ENCODE peak calls at places on chromosome 10, in eight cellular contexts. X is heart left ventricle; N is bronchial epithelial cell; G is CD8-positive, alpha-beta T cell; E is CD4-positive, CD25-positive, alpha-beta regulatory T cell; L is left ventricle myocardium inferior; I is ovary; R is fibroblast of mammary gland. Y is an unnamed sample.

GRCh38 chr10:1323951-1324350 is 267.8 kb downstream of the WDR37 start:
- DNase-seq in E (no peak), N (no peak), R (no peak), L (no peak), X (no peak), G (no peak), I (no peak), Y (no peak)

GRCh38 chr10:30114871-30115270 is 55.5 kb upstream of the JCAD start:
- DNase-seq in G (no peak), N (peak), L (no peak), E (no peak), X (no peak), R (peak), I (peak), Y (no peak)

GRCh38 chr10:43653746-43654145 is 5.1 kb upstream of the ZNF32 start:
- DNase-seq in N (no peak), L (no peak), X (no peak), G (no peak), R (peak), E (no peak), I (no peak), Y (no peak)

GRCh38 chr10:132604686-132605085 is 67.1 kb downstream of the INPP5A start:
- DNase-seq in I (no peak), N (no peak), E (no peak), X (no peak), G (no peak), L (no peak), R (no peak), Y (no peak)

GRCh38 chr10:48607356-48608278 is 2.7 kb upstream of the ARHGAP22 start:
- DNase-seq in R (no peak), X (no peak), G (no peak), E (no peak), L (no peak), N (no peak), I (no peak), Y (no peak)

GRCh38 chr10:13848530-13849425 is 262.0 kb downstream of the PRPF18 start:
- DNase-seq in R (no peak), L (no peak), E (no peak), X (no peak), I (no peak), N (no peak), G (no peak), Y (no peak)

GRCh38 chr10:77104459-77104980 is 533.1 kb downstream of the KCNMA1 start:
- DNase-seq in I (peak), E (no peak), G (no peak), R (peak), N (peak), L (peak), X (peak), Y (peak)

GRCh38 chr10:26621889-26622681 is 75.4 kb upstream of the PDSS1 start:
- DNase-seq in G (no peak), I (no peak), R (peak), X (no peak), E (no peak), N (peak), L (peak), Y (peak)

GRCh38 chr10:2263556-2263955 is 526.2 kb upstream of the ADARB2 start:
- DNase-seq in E (no peak), L (no peak), R (no peak), N (no peak), I (no peak), G (no peak), X (no peak), Y (no peak)

GRCh38 chr10:1171586-1171985 is 115.4 kb downstream of the WDR37 start:
- DNase-seq in I (no peak), L (no peak), G (no peak), X (no peak), E (no peak), R (no peak), N (no peak), Y (no peak)

GRCh38 chr10:129131439-129132122 is 335.5 kb upstream of the MGMT start:
- DNase-seq in X (no peak), I (no peak), N (no peak), R (peak), L (no peak), E (no peak), G (no peak), Y (no peak)

GRCh38 chr10:30186371-30186875 is 127.0 kb upstream of the JCAD start:
- DNase-seq in X (peak), I (no peak), G (no peak), E (no peak), L (no peak), N (no peak), R (peak), Y (no peak)

GRCh38 chr10:123361832-123362231 is 207.6 kb downstream of the BUB3 start:
- DNase-seq in I (no peak), R (no peak), X (no peak), L (no peak), G (no peak), N (no peak), E (no peak), Y (no peak)

GRCh38 chr10:98340946-98341345 is 73.0 kb upstream of the LOXL4 start:
- DNase-seq in X (no peak), N (peak), R (peak), G (no peak), E (no peak), I (no peak), L (peak), Y (peak)

GRCh38 chr10:72250666-72251065 is 23.1 kb upstream of the DDIT4 start:
- DNase-seq in X (peak), R (peak), E (no peak), L (peak), I (peak), G (no peak), N (peak), Y (peak)

GRCh38 chr10:29501692-29502091 is 133.1 kb downstream of the SVIL start:
- DNase-seq in R (peak), L (no peak), X (no peak), G (no peak), I (no peak), N (peak), E (no peak), Y (no peak)

GRCh38 chr10:54469587-54470323 is 331.3 kb downstream of the PCDH15 start:
- DNase-seq in E (no peak), X (no peak), L (no peak), N (no peak), I (no peak), G (no peak), R (no peak), Y (no peak)

GRCh38 chr10:119111968-119112515 is 8.1 kb downstream of the DENND10 start:
- DNase-seq in L (no peak), I (no peak), E (no peak), G (no peak), N (no peak), X (no peak), R (peak), Y (no peak)

GRCh38 chr10:127091354-127091753 is 105.0 kb downstream of the INSYN2A start:
- DNase-seq in I (no peak), L (no peak), E (no peak), N (no peak), R (no peak), X (no peak), G (no peak), Y (no peak)

GRCh38 chr10:71396084-71396713 is 521 bp upstream of the CDH23 start:
- DNase-seq in R (no peak), N (no peak), G (no peak), E (peak), L (peak), I (peak), X (peak), Y (peak)

GRCh38 chr10:21047096-21047495 is 150.0 kb upstream of the NEBL start:
- DNase-seq in G (no peak), R (peak), N (peak), E (no peak), X (no peak), L (no peak), I (no peak), Y (no peak)

GRCh38 chr10:24894309-24894708 is 58.1 kb downstream of the PRTFDC1 start:
- DNase-seq in R (peak), X (no peak), N (no peak), G (no peak), L (no peak), E (no peak), I (no peak), Y (no peak)

GRCh38 chr10:122082616-122083477 is 93.9 kb downstream of the TACC2 start:
- DNase-seq in X (no peak), G (no peak), R (no peak), N (no peak), I (peak), E (no peak), L (no peak), Y (no peak)

GRCh38 chr10:15035385-15036301 is 8.1 kb upstream of the OLAH start:
- DNase-seq in I (no peak), L (peak), E (no peak), G (no peak), X (peak), R (peak), N (no peak), Y (no peak)

GRCh38 chr10:3210251-3210650 is 37.7 kb upstream of the PITRM1 start:
- DNase-seq in R (no peak), L (no peak), E (no peak), G (no peak), I (no peak), N (no peak), X (no peak), Y (no peak)

GRCh38 chr10:111113961-111114830 is 37.4 kb downstream of the ADRA2A start:
- DNase-seq in G (no peak), X (no peak), N (no peak), E (no peak), I (no peak), L (no peak), R (peak), Y (peak)

GRCh38 chr10:43123361-43124093 is 14.7 kb upstream of the CSGALNACT2 start:
- DNase-seq in L (no peak), R (no peak), X (no peak), N (no peak), E (no peak), I (no peak), G (no peak), Y (no peak)

GRCh38 chr10:94680544-94680943 is 3.0 kb upstream of the CYP2C18 start:
- DNase-seq in G (no peak), I (no peak), X (no peak), N (peak), R (peak), L (no peak), E (no peak), Y (no peak)

GRCh38 chr10:27692663-27693062 is 53.0 kb downstream of the MKX start:
- DNase-seq in G (no peak), I (no peak), X (no peak), N (no peak), L (no peak), R (no peak), E (no peak), Y (no peak)

GRCh38 chr10:60289800-60290199 is 99.9 kb downstream of the ANK3 start:
- DNase-seq in G (no peak), E (no peak), I (no peak), N (no peak), R (no peak), X (no peak), L (no peak), Y (no peak)

GRCh38 chr10:14396441-14397048 is 65.8 kb upstream of the FRMD4A start:
- DNase-seq in X (no peak), N (no peak), I (no peak), L (no peak), G (no peak), E (no peak), R (peak), Y (no peak)

GRCh38 chr10:331186-331585 is 195.9 kb downstream of the ZMYND11 start:
- DNase-seq in R (no peak), X (no peak), G (no peak), N (no peak), L (no peak), E (no peak), I (no peak), Y (no peak)

GRCh38 chr10:119216137-119216536 is 8.8 kb downstream of the GRK5 start:
- DNase-seq in R (no peak), X (no peak), N (no peak), I (no peak), L (no peak), E (no peak), G (no peak), Y (no peak)

DNA sequence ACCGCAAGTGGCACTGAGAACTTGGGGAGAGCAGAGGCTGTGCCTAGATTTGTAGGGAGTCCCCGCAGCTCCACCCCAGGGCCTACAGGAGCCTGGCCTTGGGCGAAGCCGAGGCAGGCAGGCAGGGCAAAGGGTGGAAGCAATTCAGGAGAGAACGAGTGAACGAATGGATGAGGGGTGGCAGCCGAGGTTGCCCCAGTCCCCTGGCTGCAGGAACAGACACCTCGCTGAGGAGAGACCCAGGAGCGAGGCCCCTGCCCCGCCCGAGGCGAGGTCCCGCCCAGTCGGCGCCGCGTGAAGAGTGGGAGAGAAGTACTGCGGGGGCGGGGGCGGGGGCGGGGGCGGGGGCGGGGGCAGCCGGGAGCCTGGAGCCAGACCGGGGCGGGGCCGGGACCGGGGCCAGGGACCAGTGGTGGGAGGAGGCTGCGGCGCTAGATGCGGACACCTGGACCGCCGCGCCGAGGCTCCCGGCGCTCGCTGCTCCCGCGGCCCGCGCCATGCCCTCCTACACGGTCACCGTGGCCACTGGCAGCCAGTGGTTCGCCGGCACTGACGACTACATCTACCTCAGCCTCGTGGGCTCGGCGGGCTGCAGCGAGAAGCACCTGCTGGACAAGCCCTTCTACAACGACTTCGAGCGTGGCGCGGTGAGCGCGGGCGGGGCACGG is at the start of gene ALOX5:
- DNase-seq in G (no peak), N (no peak), X (peak), E (no peak), I (peak), R (no peak), L (peak), Y (peak)
- H3K4me3 ChIP-seq in G (peak), N (peak), X (peak), E (no peak), I (peak), R (no peak), L (peak), Y (peak)

DNA sequence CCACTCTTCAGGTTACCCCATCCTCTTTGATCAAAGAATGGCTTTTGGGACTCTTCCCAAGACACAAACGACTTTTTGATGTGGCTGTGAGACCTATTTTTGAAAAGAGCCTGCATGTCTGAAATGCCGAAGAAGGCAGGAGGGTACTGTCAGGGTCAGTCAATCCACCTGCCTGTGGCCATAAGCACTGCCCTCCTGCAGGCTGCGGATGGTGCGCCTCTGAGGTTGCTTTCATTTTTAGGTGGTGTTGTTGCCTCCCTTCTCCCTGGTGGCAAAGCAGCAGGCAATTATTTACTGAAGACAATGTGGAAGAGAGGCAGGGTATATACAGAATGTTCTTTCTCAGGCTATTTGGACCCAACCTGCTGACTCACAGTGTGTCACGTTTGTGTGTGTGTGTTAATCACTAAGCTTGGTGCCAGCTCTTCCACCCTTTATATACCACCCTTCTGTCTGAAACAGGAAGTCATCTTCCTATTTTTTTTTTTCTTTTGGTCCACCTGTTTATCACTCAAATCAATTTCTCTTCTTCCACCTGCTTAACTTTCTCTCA is 1421.2 kb upstream of the CELF2 start:
- DNase-seq in L (no peak), I (no peak), R (peak), X (no peak), E (no peak), G (no peak), N (peak), Y (no peak)
- H3K4me3 ChIP-seq in L (no peak), I (no peak), R (no peak), X (no peak), E (no peak), G (no peak), N (no peak), Y (no peak)

GRCh38 chr10:44959243-44960097 is at the start of gene RASSF4:
- DNase-seq in L (peak), I (peak), R (peak), G (peak), E (peak), N (peak), X (peak), Y (peak)

GRCh38 chr10:44960482-44961230 is 1.1 kb downstream of the RASSF4 start:
- DNase-seq in N (no peak), I (no peak), X (no peak), L (no peak), R (no peak), E (no peak), G (no peak), Y (no peak)

GRCh38 chr10:44960098-44960480 is 487 bp downstream of the RASSF4 start:
- DNase-seq in E (no peak), N (no peak), G (no peak), X (no peak), L (no peak), R (no peak), I (no peak), Y (no peak)

GRCh38 chr10:44961931-44962750 is 2.5 kb downstream of the RASSF4 start:
- DNase-seq in G (no peak), L (no peak), E (no peak), X (no peak), I (no peak), N (no peak), R (no peak), Y (no peak)

GRCh38 chr10:44961231-44961571 is 1.6 kb downstream of the RASSF4 start:
- DNase-seq in I (no peak), L (no peak), N (no peak), G (no peak), R (no peak), E (no peak), X (no peak), Y (no peak)
- H3K4me3 ChIP-seq in I (no peak), L (peak), N (no peak), G (no peak), R (no peak), E (no peak), X (peak), Y (peak)

GRCh38 chr10:112812571-112812970 is 137.5 kb upstream of the TCF7L2 start:
- DNase-seq in X (no peak), G (no peak), I (no peak), E (no peak), R (no peak), N (no peak), L (no peak), Y (no peak)
- H3K4me3 ChIP-seq in X (no peak), G (no peak), I (no peak), E (no peak), R (no peak), N (no peak), L (no peak), Y (no peak)

GRCh38 chr10:74967850-74968620 is 141.6 kb downstream of the KAT6B start:
- DNase-seq in I (no peak), G (no peak), E (peak), L (no peak), R (no peak), N (peak), X (no peak), Y (no peak)
- H3K4me3 ChIP-seq in I (no peak), G (peak), E (peak), L (no peak), R (no peak), N (no peak), X (no peak), Y (no peak)

GRCh38 chr10:22681301-22681700 is 33.1 kb downstream of the PIP4K2A start:
- DNase-seq in I (no peak), G (no peak), R (no peak), N (no peak), X (no peak), E (no peak), L (no peak), Y (no peak)
- H3K4me3 ChIP-seq in I (no peak), G (no peak), R (no peak), N (no peak), X (no peak), E (peak), L (no peak), Y (no peak)

GRCh38 chr10:88582806-88583583 is at the start of gene RNLS:
- DNase-seq in R (peak), E (peak), G (peak), I (peak), L (peak), N (peak), X (peak), Y (peak)

GRCh38 chr10:88583584-88583957 is 453 bp upstream of the RNLS start:
- DNase-seq in L (no peak), G (no peak), N (no peak), I (no peak), E (no peak), R (no peak), X (no peak), Y (no peak)

GRCh38 chr10:88586462-88586861 is at the start of gene LIPJ:
- DNase-seq in N (no peak), I (no peak), G (no peak), X (no peak), R (no peak), L (no peak), E (no peak), Y (no peak)

DNA sequence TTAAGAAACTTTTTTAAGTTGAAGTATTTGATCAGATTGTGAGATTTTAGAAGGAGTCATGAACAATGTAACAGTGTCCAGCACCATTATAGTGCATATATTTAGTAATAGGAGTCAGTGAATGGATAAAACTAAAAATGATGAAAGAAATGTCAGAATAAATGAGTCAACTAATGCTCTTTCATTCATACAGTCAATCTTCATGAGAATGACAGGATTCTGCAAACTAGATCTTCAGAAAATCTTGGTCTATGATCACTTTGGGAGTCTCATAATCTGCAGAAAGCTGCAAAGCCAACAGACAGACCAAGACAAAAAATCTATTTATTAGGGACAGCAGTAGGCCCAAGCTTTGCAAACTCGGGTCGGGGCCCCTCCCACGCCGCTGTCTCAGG is 710 bp downstream of the RNLS start:
- DNase-seq in G (no peak), E (peak), N (no peak), R (no peak), L (no peak), X (no peak), I (no peak), Y (no peak)
- H3K4me3 ChIP-seq in G (peak), E (peak), N (peak), R (peak), L (peak), X (peak), I (peak), Y (peak)

GRCh38 chr10:106082865-106083264 is 1081.6 kb downstream of the SORCS1 start:
- DNase-seq in R (peak), L (no peak), X (no peak), I (no peak), E (no peak), G (no peak), N (peak), Y (no peak)
- H3K4me3 ChIP-seq in R (no peak), L (no peak), X (no peak), I (no peak), E (no peak), G (no peak), N (no peak), Y (no peak)

GRCh38 chr10:104232613-104233102 is 494 bp upstream of the CFAP43 start:
- DNase-seq in E (no peak), L (no peak), N (no peak), G (no peak), R (no peak), I (no peak), X (no peak), Y (no peak)
- H3K4me3 ChIP-seq in E (peak), L (peak), N (peak), G (peak), R (peak), I (peak), X (peak), Y (peak)

GRCh38 chr10:73838008-73838567 is 26.7 kb upstream of the NDST2 start:
- DNase-seq in E (no peak), L (no peak), I (no peak), N (no peak), R (no peak), X (no peak), G (no peak), Y (no peak)
- H3K4me3 ChIP-seq in E (no peak), L (no peak), I (no peak), N (no peak), R (no peak), X (no peak), G (no peak), Y (no peak)